ENCODE peak calls at places on chromosomes 6 and 20, in eight cellular contexts. C is hypothalamus, Z is GM04504, B is psoas muscle, D is GM12892, R is OCI-M1, I is T-cell, K is EH. L is an unnamed sample.
A peak's percentile ranks its signal among the peaks of the same experiment; 100 is the strongest.

GRCh38 chr6:80341330-80341729 is 234.9 kb downstream of the BCKDHB start:
- DNase-seq in R (no peak), I (no peak), D (no peak), K (peak; percentile 57), C (no peak), Z (no peak), B (no peak), L (no peak)

GRCh38 chr6:53915292-53915691 is 120.5 kb downstream of the LRRC1 start:
- DNase-seq in C (no peak), D (no peak), B (no peak), I (no peak), Z (no peak), K (no peak), R (no peak), L (no peak)

GRCh38 chr20:45193331-45193730 is 13.5 kb upstream of the SEMG1 start:
- DNase-seq in Z (no peak), D (no peak), I (no peak), R (no peak), B (no peak), K (no peak), C (no peak), L (no peak)

GRCh38 chr6:114304304-114304887 is 38.4 kb downstream of the HS3ST5 start:
- DNase-seq in R (peak; percentile 78), D (no peak), I (no peak), K (peak; percentile 11), C (no peak), B (no peak), Z (peak; percentile 1), L (no peak)

GRCh38 chr6:64280569-64280968 is 645.0 kb downstream of the PHF3 start:
- DNase-seq in R (peak; percentile 77), C (no peak), Z (no peak), D (no peak), B (no peak), K (no peak), I (no peak), L (no peak)

GRCh38 chr6:129252377-129253071 is 369.6 kb downstream of the LAMA2 start:
- DNase-seq in D (no peak), I (no peak), Z (no peak), R (no peak), B (no peak), K (peak; percentile 21), C (no peak), L (no peak)

GRCh38 chr20:47795214-47795667 is 10.0 kb upstream of the SULF2 start:
- DNase-seq in Z (no peak), K (peak; percentile 8), D (no peak), R (no peak), B (no peak), C (no peak), I (no peak), L (no peak)

GRCh38 chr6:12288844-12289654 is 1.1 kb upstream of the EDN1 start:
- DNase-seq in Z (no peak), I (peak; percentile 37), R (peak; percentile 85), K (peak; percentile 73), C (no peak), D (no peak), B (no peak), L (peak; percentile 58)

GRCh38 chr20:10642859-10643559 is 30.8 kb downstream of the JAG1 start:
- DNase-seq in Z (no peak), R (no peak), I (no peak), K (peak; percentile 21), D (no peak), B (no peak), C (no peak), L (no peak)

GRCh38 chr6:113903666-113904330 is 46.7 kb downstream of the MARCKS start:
- DNase-seq in K (peak; percentile 91), C (no peak), B (no peak), I (no peak), R (no peak), Z (no peak), D (no peak), L (no peak)

GRCh38 chr6:56802570-56802969 is 152.3 kb upstream of the BEND6 start:
- DNase-seq in Z (no peak), C (no peak), K (peak; percentile 86), R (no peak), D (no peak), I (no peak), B (no peak), L (no peak)

GRCh38 chr6:47524136-47524840 is 46.7 kb downstream of the CD2AP start:
- DNase-seq in B (no peak), Z (no peak), R (no peak), K (peak; percentile 52), I (no peak), C (no peak), D (no peak), L (no peak)

GRCh38 chr6:28757429-28758045 is 166.2 kb downstream of the TRIM27 start:
- DNase-seq in B (no peak), R (no peak), I (no peak), K (no peak), D (no peak), C (no peak), Z (no peak), L (no peak)

GRCh38 chr20:57498425-57499400 is 26.2 kb downstream of the CTCFL start:
- DNase-seq in D (no peak), B (no peak), C (no peak), Z (no peak), R (peak; percentile 81), I (peak; percentile 28), K (peak; percentile 61), L (no peak)

GRCh38 chr6:33742837-33743236 is 3.9 kb downstream of the IP6K3 start:
- DNase-seq in Z (no peak), B (no peak), K (no peak), D (no peak), I (no peak), C (no peak), R (no peak), L (no peak)

GRCh38 chr6:5762561-5762968 is 244.2 kb downstream of the NRN1 start:
- DNase-seq in B (peak; percentile 64), D (no peak), K (no peak), R (no peak), C (no peak), I (no peak), Z (no peak), L (no peak)

GRCh38 chr6:162481938-162482337 is 245.6 kb downstream of the PRKN start:
- DNase-seq in R (no peak), D (no peak), B (no peak), Z (no peak), K (no peak), I (no peak), C (no peak), L (no peak)

GRCh38 chr6:43468748-43469681 is 8.4 kb upstream of the TJAP1 start:
- DNase-seq in Z (no peak), R (no peak), D (no peak), K (no peak), B (no peak), C (no peak), I (no peak), L (no peak)

GRCh38 chr6:43269273-43270007 is 26.2 kb downstream of the TTBK1 start:
- DNase-seq in C (no peak), K (no peak), Z (no peak), B (peak; percentile 41), R (peak; percentile 48), I (peak; percentile 41), D (no peak), L (peak; percentile 31)

GRCh38 chr6:16136086-16136485 is 7.2 kb downstream of the MYLIP start:
- DNase-seq in C (no peak), D (no peak), I (no peak), Z (no peak), B (no peak), R (peak; percentile 21), K (no peak), L (no peak)

GRCh38 chr6:163457637-163458561 is 43.4 kb downstream of the QKI start:
- DNase-seq in I (no peak), R (peak; percentile 48), K (peak; percentile 96), Z (peak; percentile 79), C (no peak), D (no peak), B (no peak), L (no peak)

GRCh38 chr6:379367-380181 is 12.0 kb upstream of the IRF4 start:
- DNase-seq in I (no peak), D (no peak), Z (no peak), R (no peak), K (no peak), B (no peak), C (no peak), L (no peak)

GRCh38 chr6:56324396-56324795 is 77.0 kb upstream of the COL21A1 start:
- DNase-seq in B (no peak), K (no peak), C (no peak), R (no peak), Z (no peak), D (no peak), I (no peak), L (no peak)

GRCh38 chr6:27592481-27593199 is 119.7 kb upstream of the ZNF184 start:
- DNase-seq in Z (no peak), D (no peak), R (peak; percentile 96), I (no peak), K (peak; percentile 77), C (no peak), B (no peak), L (no peak)

GRCh38 chr6:30483677-30484279 is 5.5 kb upstream of the HLA-E start:
- DNase-seq in D (no peak), K (peak; percentile 75), Z (no peak), R (peak; percentile 91), I (peak; percentile 48), C (no peak), B (no peak), L (no peak)

GRCh38 chr20:53801609-53802370 is 208.2 kb upstream of the ZNF217 start:
- DNase-seq in B (no peak), C (no peak), I (no peak), R (no peak), K (no peak), D (no peak), Z (no peak), L (no peak)

GRCh38 chr6:143614270-143614669 is 63.5 kb upstream of the PHACTR2 start:
- DNase-seq in I (no peak), Z (no peak), B (no peak), D (no peak), R (peak; percentile 84), C (no peak), K (no peak), L (no peak)

GRCh38 chr6:96089173-96089572 is 73.4 kb downstream of the FUT9 start:
- DNase-seq in K (no peak), R (peak; percentile 28), Z (no peak), C (no peak), B (no peak), D (no peak), I (no peak), L (no peak)

GRCh38 chr6:26187981-26188635 is 100.9 kb downstream of the HFE start:
- DNase-seq in Z (no peak), B (peak; percentile 60), D (no peak), K (peak; percentile 59), C (no peak), I (no peak), R (peak; percentile 99), L (no peak)